ENCODE peak calls at places on chromosomes 12 and 14, in ten cellular contexts. P is heart right ventricle, T is thoracic aorta, Y is left ventricle myocardium inferior, N is brain microvascular endothelial cell, D is GM23248, Q is fibroblast of lung, L is OCI-LY7, X is endothelial cell of umbilical vein, G is adrenal gland. R is an unnamed sample.

GRCh38 chr12:81896771-81897170 is 137.6 kb upstream of the PPFIA2 start:
- DNase-seq in D (peak), X (no peak), L (peak), Q (peak), N (peak), Y (no peak), T (no peak), G (no peak), P (no peak), R (no peak)

GRCh38 chr14:53840444-53840843 is 116.2 kb downstream of the BMP4 start:
- DNase-seq in N (no peak), X (peak), G (no peak), P (no peak), Q (no peak), D (no peak), T (no peak), Y (no peak), L (no peak), R (no peak)

GRCh38 chr12:34395056-34396005 is 373.0 kb downstream of the ALG10 start:
- DNase-seq in P (peak), T (no peak), Y (peak), N (no peak), L (no peak), G (peak), D (no peak), X (no peak), Q (no peak), R (peak)

GRCh38 chr14:91008759-91009409 is 51.6 kb downstream of the RPS6KA5 start:
- DNase-seq in L (no peak), P (no peak), G (no peak), Q (peak), D (no peak), Y (no peak), N (no peak), X (no peak), T (no peak), R (no peak)

GRCh38 chr12:54984602-54985376 is at the start of gene TESPA1:
- DNase-seq in D (no peak), L (peak), P (peak), T (peak), X (no peak), N (no peak), Y (peak), Q (no peak), G (peak), R (no peak)

GRCh38 chr14:105294142-105294597 is 6.6 kb downstream of the BRF1 start:
- DNase-seq in Y (peak), Q (no peak), D (peak), X (peak), N (peak), G (peak), T (no peak), P (peak), L (peak), R (no peak)

GRCh38 chr14:62614117-62614516 is 431.1 kb downstream of the KCNH5 start:
- DNase-seq in L (no peak), G (no peak), Q (no peak), P (no peak), N (no peak), Y (no peak), X (no peak), D (no peak), T (no peak), R (no peak)

GRCh38 chr14:54568821-54569591 is 2.1 kb downstream of the SAMD4A start:
- DNase-seq in Y (peak), P (no peak), G (no peak), N (peak), Q (peak), L (no peak), D (peak), X (no peak), T (no peak), R (no peak)

GRCh38 chr12:125515887-125516286 is 450.7 kb downstream of the AACS start:
- DNase-seq in G (no peak), N (no peak), L (no peak), P (no peak), D (no peak), Q (no peak), Y (no peak), X (no peak), T (no peak), R (no peak)

GRCh38 chr12:110042260-110042659 is 6.1 kb downstream of the C12orf76 start:
- DNase-seq in Y (peak), P (no peak), Q (no peak), X (no peak), D (no peak), N (no peak), L (no peak), G (no peak), T (no peak), R (no peak)

GRCh38 chr12:41055875-41056577 is 132.1 kb upstream of the PDZRN4 start:
- DNase-seq in Y (no peak), Q (no peak), L (no peak), T (no peak), G (no peak), N (peak), P (no peak), D (peak), X (no peak), R (no peak)

GRCh38 chr14:65462411-65462810 is 49.9 kb downstream of the FUT8 start:
- DNase-seq in D (peak), Y (no peak), N (peak), Q (peak), G (no peak), L (no peak), X (no peak), T (no peak), P (no peak), R (no peak)

GRCh38 chr14:104304451-104305351 is 166.3 kb downstream of the KIF26A start:
- DNase-seq in L (no peak), Y (no peak), X (no peak), Q (no peak), D (no peak), N (no peak), P (no peak), G (no peak), T (no peak), R (no peak)

GRCh38 chr14:22982013-22982476 is 306 bp downstream of the AJUBA start:
- DNase-seq in G (no peak), X (peak), Y (no peak), L (no peak), T (no peak), N (no peak), P (no peak), Q (no peak), D (no peak), R (no peak)

GRCh38 chr14:51545396-51545795 is 106.3 kb upstream of the FRMD6 start:
- DNase-seq in Q (no peak), D (no peak), N (no peak), T (no peak), X (no peak), Y (no peak), G (no peak), L (no peak), P (no peak), R (no peak)

GRCh38 chr12:12837025-12837872 is 24.1 kb downstream of the DDX47 start:
- DNase-seq in X (peak), L (peak), T (peak), P (no peak), Y (no peak), Q (peak), D (peak), N (peak), G (peak), R (no peak)

GRCh38 chr14:99816217-99816616 is 23.0 kb downstream of the EML1 start:
- DNase-seq in P (no peak), L (no peak), X (no peak), D (no peak), G (no peak), N (no peak), Y (no peak), T (no peak), Q (no peak), R (no peak)

GRCh38 chr12:56104109-56104814 is at the start of gene PA2G4:
- DNase-seq in L (peak), X (peak), G (peak), N (peak), P (peak), Q (peak), T (peak), D (peak), Y (peak), R (peak)

GRCh38 chr12:56102683-56103065 is 1.7 kb upstream of the PA2G4 start:
- DNase-seq in P (no peak), X (no peak), T (no peak), D (no peak), Y (no peak), N (no peak), G (no peak), L (no peak), Q (no peak), R (no peak)

GRCh38 chr12:56103823-56104108 is 593 bp upstream of the PA2G4 start:
- DNase-seq in D (no peak), L (no peak), Q (no peak), G (no peak), Y (no peak), X (no peak), N (no peak), P (no peak), T (no peak), R (no peak)

GRCh38 chr12:56104815-56105476 is 587 bp downstream of the PA2G4 start:
- DNase-seq in N (no peak), P (no peak), L (peak), X (peak), Q (no peak), G (peak), Y (no peak), D (peak), T (no peak), R (no peak)

GRCh38 chr12:56103066-56103711 is 1.2 kb upstream of the PA2G4 start:
- DNase-seq in N (no peak), P (no peak), T (no peak), Q (no peak), G (no peak), Y (no peak), L (no peak), D (no peak), X (no peak), R (no peak)
- H3K27ac ChIP-seq in N (no peak), P (peak), T (peak), Q (no peak), G (no peak), Y (peak), L (peak), D (no peak), X (no peak), R (peak)

GRCh38 chr12:7058850-7059249 is 1.7 kb upstream of the C1S start:
- DNase-seq in P (no peak), Q (no peak), Y (no peak), L (no peak), N (no peak), T (no peak), G (no peak), D (no peak), X (no peak), R (no peak)

GRCh38 chr12:7059780-7060179 is 738 bp upstream of the C1S start:
- DNase-seq in Q (no peak), D (no peak), G (no peak), X (no peak), L (no peak), Y (no peak), P (no peak), T (no peak), N (no peak), R (no peak)

GRCh38 chr12:7060353-7060954 is at the start of gene C1S:
- DNase-seq in L (no peak), T (peak), G (peak), Y (peak), N (peak), X (peak), P (peak), D (peak), Q (peak), R (no peak)

GRCh38 chr12:7061596-7061995 is 1.1 kb downstream of the C1S start:
- DNase-seq in X (no peak), L (no peak), P (no peak), N (no peak), T (no peak), G (no peak), D (no peak), Y (no peak), Q (no peak), R (no peak)

GRCh38 chr12:7061138-7061537 is 620 bp downstream of the C1S start:
- DNase-seq in N (no peak), P (no peak), G (no peak), Y (no peak), X (no peak), Q (no peak), D (peak), T (no peak), L (no peak), R (no peak)
- H3K4me3 ChIP-seq in N (no peak), P (peak), G (peak), Y (peak), X (no peak), Q (peak), D (peak), T (peak), L (no peak), R (peak)

GRCh38 chr12:90239740-90240260 is 531.2 kb upstream of the ATP2B1 start:
- DNase-seq in D (no peak), P (no peak), Y (no peak), N (no peak), G (no peak), Q (no peak), T (no peak), L (no peak), X (no peak), R (no peak)

GRCh38 chr12:90237841-90238240 is 529.2 kb upstream of the ATP2B1 start:
- DNase-seq in D (no peak), L (no peak), X (no peak), Q (no peak), G (no peak), N (no peak), P (no peak), T (no peak), Y (no peak), R (no peak)

GRCh38 chr12:90235642-90236041 is 527.0 kb upstream of the ATP2B1 start:
- DNase-seq in Y (no peak), N (no peak), T (no peak), D (peak), P (no peak), L (no peak), G (no peak), Q (peak), X (no peak), R (no peak)

GRCh38 chr12:90234455-90234854 is 525.8 kb upstream of the ATP2B1 start:
- DNase-seq in T (no peak), L (no peak), D (peak), P (no peak), Y (no peak), G (no peak), X (no peak), Q (peak), N (peak), R (no peak)

GRCh38 chr12:90238872-90239271 is 530.2 kb upstream of the ATP2B1 start:
- DNase-seq in P (no peak), N (no peak), L (no peak), X (no peak), T (no peak), Q (no peak), Y (no peak), G (no peak), D (no peak), R (no peak)
- H3K27ac ChIP-seq in P (no peak), N (no peak), L (no peak), X (no peak), T (no peak), Q (no peak), Y (no peak), G (no peak), D (no peak), R (no peak)

GRCh38 chr12:778615-779014 is 26.2 kb downstream of the WNK1 start:
- DNase-seq in Q (no peak), D (no peak), Y (no peak), T (no peak), N (no peak), X (no peak), G (no peak), L (no peak), P (no peak), R (no peak)

GRCh38 chr12:777550-778047 is 25.2 kb downstream of the WNK1 start:
- DNase-seq in X (no peak), Q (no peak), D (no peak), G (no peak), T (no peak), P (no peak), L (no peak), N (no peak), Y (no peak), R (no peak)

GRCh38 chr12:774051-774614 is 21.8 kb downstream of the WNK1 start:
- DNase-seq in Q (peak), X (no peak), N (no peak), P (no peak), G (no peak), T (no peak), L (no peak), Y (no peak), D (peak), R (no peak)

GRCh38 chr12:780750-781379 is 28.5 kb downstream of the WNK1 start:
- DNase-seq in T (no peak), Q (no peak), P (no peak), L (no peak), Y (no peak), X (no peak), D (peak), G (no peak), N (no peak), R (no peak)

DNA sequence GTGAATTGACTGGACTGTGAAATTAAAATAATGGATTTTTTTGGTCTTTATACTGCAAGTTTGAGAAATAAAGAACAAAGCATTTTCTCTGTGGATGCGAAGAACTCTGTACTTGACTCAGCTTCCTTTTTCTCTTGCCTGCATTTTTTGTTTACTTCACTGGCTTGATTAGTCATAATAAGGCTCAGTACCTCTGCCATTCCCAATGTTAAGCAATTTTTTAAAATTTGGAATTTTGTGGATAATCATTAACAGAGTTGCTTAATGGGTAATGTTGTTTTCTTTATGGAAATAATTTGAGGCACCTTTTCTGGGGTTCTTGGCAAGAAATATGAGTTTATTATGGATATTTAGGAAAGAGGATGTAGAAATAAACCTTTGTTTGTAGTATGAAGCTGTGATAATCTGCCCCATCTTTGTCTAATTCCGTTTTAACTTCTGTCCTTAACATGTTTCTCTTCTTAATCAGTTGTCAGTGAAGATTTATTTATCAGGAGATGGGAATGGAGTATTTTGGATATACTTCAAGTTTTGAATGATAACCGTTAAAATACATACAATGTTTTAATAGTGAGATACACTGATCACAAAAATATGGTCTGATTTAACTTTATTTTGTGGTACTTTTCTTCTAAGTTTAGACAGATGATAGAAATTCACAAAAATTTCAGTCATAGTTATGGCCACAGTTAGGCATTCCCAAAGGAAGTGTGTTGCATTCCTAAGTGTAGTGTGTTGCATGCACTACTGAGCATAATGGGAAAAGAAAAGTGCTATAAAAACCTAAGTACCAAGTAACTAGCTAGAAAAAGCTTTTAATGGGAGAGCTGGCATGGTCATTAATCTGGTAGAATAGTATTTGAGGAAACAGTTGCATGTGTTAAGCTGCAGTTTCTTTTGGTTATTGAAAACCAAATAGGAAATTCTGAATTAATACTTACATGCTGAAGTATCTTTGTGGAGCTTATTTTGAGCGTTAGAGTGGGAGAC is 27.7 kb downstream of the WNK1 start:
- DNase-seq in D (peak), T (no peak), X (peak), N (peak), P (no peak), Q (peak), Y (no peak), G (no peak), L (no peak), R (no peak)
- H3K4me3 ChIP-seq in D (peak), T (peak), X (no peak), N (no peak), P (no peak), Q (peak), Y (peak), G (no peak), L (no peak), R (no peak)

GRCh38 chr12:124422142-124422569 is 127.3 kb downstream of the RFLNA start:
- DNase-seq in Y (no peak), T (no peak), Q (peak), L (no peak), P (peak), N (no peak), G (no peak), D (peak), X (no peak), R (no peak)

GRCh38 chr12:124420972-124421674 is 126.2 kb downstream of the RFLNA start:
- DNase-seq in X (no peak), D (no peak), Y (peak), L (no peak), N (peak), Q (no peak), G (no peak), T (no peak), P (peak), R (no peak)

GRCh38 chr12:124423683-124424515 is 129.0 kb downstream of the RFLNA start:
- DNase-seq in Q (no peak), Y (no peak), N (no peak), L (no peak), X (no peak), G (no peak), P (peak), T (no peak), D (no peak), R (no peak)

GRCh38 chr12:124424516-124424905 is 129.6 kb downstream of the RFLNA start:
- DNase-seq in G (no peak), N (no peak), D (no peak), T (no peak), Q (no peak), Y (no peak), L (no peak), X (no peak), P (peak), R (no peak)

DNA sequence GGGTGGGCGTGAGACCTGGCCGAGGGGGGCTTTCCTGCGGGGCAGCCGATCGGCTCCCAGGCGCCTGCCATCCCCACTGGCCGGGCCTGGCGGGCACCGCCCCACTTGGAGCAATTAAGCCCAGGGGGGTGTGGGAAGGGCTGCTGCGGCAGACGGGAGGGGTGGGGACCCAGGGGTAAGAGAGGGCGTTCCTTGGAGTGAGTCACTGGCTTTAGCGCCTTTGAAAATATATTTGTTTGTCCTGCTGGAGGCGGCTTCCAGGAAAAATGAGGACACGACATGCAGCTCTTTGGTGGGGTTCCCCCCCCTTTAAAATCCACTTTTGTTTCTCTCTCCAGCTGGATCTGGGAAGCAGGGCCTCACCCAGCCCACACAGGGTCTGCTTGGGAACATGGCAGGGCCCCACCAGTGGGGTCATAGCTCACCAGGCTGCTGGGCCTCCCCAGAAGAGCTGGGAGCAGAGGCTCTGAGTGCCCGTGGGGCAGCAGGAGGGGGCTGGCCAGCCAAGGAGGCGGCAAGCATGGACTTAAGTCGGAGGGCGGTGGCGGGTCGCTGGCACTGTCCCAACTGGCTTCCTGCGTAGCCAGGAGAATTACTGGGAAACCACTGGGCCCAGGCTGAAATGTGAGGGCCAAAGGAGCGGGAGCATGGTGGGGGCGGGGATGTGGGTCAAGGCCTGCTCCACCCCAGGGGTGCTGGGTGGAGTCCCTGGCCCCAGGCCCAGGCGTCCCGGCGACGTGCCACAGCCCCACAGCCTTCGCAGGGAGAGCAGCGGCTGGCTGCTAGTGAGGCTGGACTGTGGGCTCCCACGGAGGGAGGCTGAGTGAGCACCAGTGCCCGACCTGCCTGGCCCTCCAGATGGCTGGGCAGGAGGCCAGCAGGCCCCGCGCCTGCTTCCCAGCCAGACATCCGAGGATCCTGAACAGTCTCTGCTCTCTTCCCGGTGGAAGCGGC is 128.0 kb downstream of the RFLNA start:
- DNase-seq in D (peak), T (peak), G (peak), Y (peak), Q (peak), X (peak), N (peak), L (no peak), P (peak), R (peak)
- H3K27ac ChIP-seq in D (peak), T (peak), G (peak), Y (peak), Q (peak), X (peak), N (peak), L (no peak), P (peak), R (peak)